ENCODE peak calls at places on chromosomes 6 and 20, in four cellular contexts. O, T, N and G are unnamed samples.

GRCh38 chr6:99185525-99185924 is 163.9 kb downstream of the FAXC start:
- DNase-seq in T (no peak), O (no peak), N (no peak), G (no peak)

GRCh38 chr20:36307412-36308317 is 1.5 kb downstream of the DLGAP4 start:
- DNase-seq in O (no peak), T (no peak), N (no peak), G (no peak)

GRCh38 chr20:37294262-37294981 is 5.0 kb downstream of the MANBAL start:
- DNase-seq in O (no peak), T (no peak), N (peak), G (no peak)

GRCh38 chr6:106974337-106974998 is at the start of gene CD24:
- DNase-seq in N (no peak), O (no peak), T (no peak), G (peak)

GRCh38 chr6:117050301-117050700 is 173.3 kb downstream of the RFX6 start:
- DNase-seq in T (no peak), O (no peak), N (no peak), G (no peak)

GRCh38 chr20:9143926-9144325 is 75.0 kb downstream of the PLCB4 start:
- DNase-seq in N (no peak), T (no peak), O (no peak), G (no peak)

GRCh38 chr6:3356824-3357420 is 98.2 kb downstream of the PSMG4 start:
- DNase-seq in N (no peak), O (no peak), T (no peak), G (peak)

GRCh38 chr6:3247255-3248146 is 11.2 kb upstream of the PSMG4 start:
- DNase-seq in O (peak), N (peak), T (peak), G (peak)

GRCh38 chr6:110618591-110619267 is 142.3 kb upstream of the SLC22A16 start:
- DNase-seq in O (no peak), N (peak), T (no peak), G (peak)

GRCh38 chr6:48610846-48611245 is 499.8 kb upstream of the PTCHD4 start:
- DNase-seq in O (no peak), N (peak), T (no peak), G (peak)

GRCh38 chr20:47748069-47748468 is 37.2 kb downstream of the SULF2 start:
- DNase-seq in T (no peak), N (no peak), O (no peak), G (no peak)

GRCh38 chr6:26536571-26537159 is 1.5 kb upstream of the HMGN4 start:
- DNase-seq in N (peak), T (no peak), O (no peak), G (peak)

GRCh38 chr6:96851858-96852257 is 14.6 kb upstream of the GPR63 start:
- DNase-seq in N (no peak), T (no peak), O (no peak), G (no peak)

GRCh38 chr6:43093361-43094289 is 17.5 kb downstream of the PTK7 start:
- DNase-seq in N (peak), T (no peak), O (peak), G (no peak)

GRCh38 chr6:44133003-44133931 is 5.9 kb downstream of the TMEM63B start:
- DNase-seq in O (no peak), T (no peak), N (peak), G (peak)
- H3K4me3 ChIP-seq in O (no peak), T (no peak), N (no peak), G (no peak)

DNA sequence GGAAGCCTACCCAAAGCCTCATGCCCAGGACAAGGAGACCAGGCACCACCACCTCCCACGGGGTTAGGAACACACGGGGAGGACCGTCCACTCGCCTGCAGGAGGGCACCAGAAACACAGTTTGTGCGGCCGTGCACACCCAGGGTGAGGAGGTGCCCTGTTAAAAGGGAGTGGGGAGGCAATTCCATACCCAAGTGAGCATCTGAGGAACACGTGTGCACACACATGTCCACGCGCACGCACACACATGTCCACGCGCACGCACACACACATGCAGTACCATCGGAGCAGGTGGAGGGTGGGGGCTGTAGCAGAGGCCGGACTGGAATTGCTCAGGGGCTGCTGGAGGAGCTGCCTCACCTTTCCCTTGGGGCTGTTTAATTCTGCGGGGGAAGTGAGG is 259.4 kb downstream of the TAF4 start:
- DNase-seq in N (no peak), T (no peak), O (no peak), G (no peak)
- H3K4me3 ChIP-seq in N (no peak), T (no peak), O (no peak), G (no peak)

GRCh38 chr6:89369009-89369408 is 16.5 kb upstream of the UBE2J1 start:
- DNase-seq in N (peak), O (no peak), T (no peak), G (peak)

GRCh38 chr6:89368107-89368506 is 15.6 kb upstream of the UBE2J1 start:
- DNase-seq in N (peak), T (no peak), O (no peak), G (peak)

GRCh38 chr6:89359561-89359960 is 7.0 kb upstream of the UBE2J1 start:
- DNase-seq in O (no peak), N (no peak), T (no peak), G (no peak)

GRCh38 chr6:89360415-89360999 is 8.0 kb upstream of the UBE2J1 start:
- DNase-seq in N (peak), T (no peak), O (peak), G (peak)

GRCh38 chr6:89364586-89364985 is 12.1 kb upstream of the UBE2J1 start:
- DNase-seq in N (no peak), T (no peak), O (no peak), G (no peak)
- H3K4me3 ChIP-seq in N (no peak), T (no peak), O (no peak), G (no peak)

DNA sequence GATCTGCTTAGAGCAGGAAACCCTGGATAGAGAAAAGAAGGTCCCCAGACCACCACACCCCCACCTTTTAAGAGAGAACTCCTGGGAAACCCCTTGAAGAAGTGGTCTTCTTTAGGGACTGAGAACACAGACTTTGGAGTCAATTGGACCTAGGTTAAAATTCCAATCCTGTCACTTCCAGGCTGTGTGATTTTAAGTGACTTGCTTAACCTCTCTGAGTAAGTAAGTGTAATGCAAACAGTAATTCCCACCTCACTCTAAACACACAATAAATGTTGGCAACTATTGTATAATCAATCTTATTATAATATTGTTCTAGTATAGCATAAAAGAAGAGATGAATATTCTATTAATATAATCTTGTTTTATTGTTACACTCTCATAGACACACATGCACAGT is 3.3 kb downstream of the TFEB start:
- DNase-seq in O (no peak), N (no peak), T (no peak), G (no peak)
- H3K4me3 ChIP-seq in O (no peak), N (no peak), T (no peak), G (no peak)